ENCODE peak calls at places on chromosomes 12 and 14, in eight cellular contexts. Q is cardiac muscle cell, I is ovary, E is SK-N-MC, D is adipocyte, R is left ventricle myocardium inferior, W is left lung, V is PC-3. N is an unnamed sample.

GRCh38 chr12:47652491-47653234 is 53.2 kb downstream of the RPAP3 start:
- DNase-seq in Q (no peak), R (peak; percentile 18), E (no peak), I (no peak), D (no peak), V (no peak), W (no peak), N (no peak)

GRCh38 chr12:113203852-113204760 is 17.2 kb upstream of the TPCN1 start:
- DNase-seq in I (no peak), R (no peak), Q (no peak), V (no peak), D (peak; percentile 19), W (no peak), E (no peak), N (no peak)

GRCh38 chr12:107446476-107446875 is 239.1 kb upstream of the PWP1 start:
- DNase-seq in R (no peak), V (no peak), E (no peak), W (no peak), D (no peak), Q (no peak), I (no peak), N (no peak)

GRCh38 chr12:114767906-114768697 is 84.1 kb upstream of the TBX3 start:
- DNase-seq in Q (no peak), V (peak; percentile 66), D (no peak), W (no peak), E (no peak), R (no peak), I (peak; percentile 45), N (no peak)

GRCh38 chr12:103495158-103495782 is 498 bp downstream of the C12orf42 start:
- DNase-seq in D (no peak), V (no peak), W (peak; percentile 82), I (no peak), Q (peak; percentile 50), R (no peak), E (no peak), N (no peak)

GRCh38 chr14:92259613-92260357 is 63.2 kb upstream of the SLC24A4 start:
- DNase-seq in D (no peak), R (no peak), Q (no peak), W (no peak), V (no peak), I (no peak), E (no peak), N (no peak)

GRCh38 chr14:95460647-95461478 is 55.6 kb downstream of the SYNE3 start:
- DNase-seq in V (peak; percentile 45), I (no peak), D (peak; percentile 54), R (no peak), W (no peak), Q (peak; percentile 11), E (no peak), N (peak; percentile 60)

GRCh38 chr12:72511493-72511892 is 239.3 kb downstream of the TRHDE start:
- DNase-seq in W (no peak), R (no peak), I (no peak), Q (no peak), E (no peak), V (peak; percentile 4), D (no peak), N (no peak)

GRCh38 chr14:69547701-69548348 is 26.8 kb downstream of the CCDC177 start:
- DNase-seq in W (peak; percentile 82), R (no peak), I (no peak), D (peak; percentile 32), Q (peak; percentile 63), V (no peak), E (peak; percentile 20), N (no peak)

GRCh38 chr12:19908825-19909224 is 459.5 kb upstream of the PDE3A start:
- DNase-seq in R (no peak), I (no peak), E (no peak), V (no peak), D (no peak), Q (no peak), W (no peak), N (no peak)

GRCh38 chr12:110679201-110679600 is 9.7 kb downstream of the HVCN1 start:
- DNase-seq in I (no peak), D (no peak), E (no peak), V (no peak), W (no peak), Q (no peak), R (no peak), N (no peak)

GRCh38 chr12:113329022-113329790 is 5.7 kb downstream of the SLC8B1 start:
- DNase-seq in W (no peak), I (no peak), Q (no peak), E (no peak), V (peak; percentile 32), D (no peak), R (no peak), N (no peak)

GRCh38 chr12:52524241-52524897 is 4.2 kb upstream of the KRT5 start:
- DNase-seq in V (no peak), Q (no peak), D (no peak), R (no peak), I (no peak), E (no peak), W (no peak), N (no peak)

GRCh38 chr14:83548061-83548839 is 1981.7 kb upstream of the FLRT2 start:
- DNase-seq in W (no peak), I (no peak), Q (peak; percentile 37), E (no peak), R (no peak), D (peak; percentile 58), V (peak; percentile 25), N (no peak)

GRCh38 chr14:75549169-75549568 is 26.9 kb downstream of the BATF start:
- DNase-seq in Q (no peak), R (no peak), W (no peak), E (no peak), V (no peak), D (no peak), I (no peak), N (no peak)

GRCh38 chr12:67982165-67982563 is 7.1 kb upstream of the IFNG-AS1 start:
- DNase-seq in W (no peak), R (no peak), Q (no peak), D (peak; percentile 36), I (no peak), E (no peak), V (no peak), N (no peak)

GRCh38 chr12:113318900-113319628 is 15.8 kb downstream of the SLC8B1 start:
- DNase-seq in W (no peak), E (no peak), Q (no peak), D (no peak), I (no peak), R (no peak), V (no peak), N (no peak)

GRCh38 chr14:97624985-97625384 is 827.8 kb downstream of the VRK1 start:
- DNase-seq in R (no peak), I (no peak), Q (no peak), V (no peak), D (no peak), W (no peak), E (no peak), N (no peak)

DNA sequence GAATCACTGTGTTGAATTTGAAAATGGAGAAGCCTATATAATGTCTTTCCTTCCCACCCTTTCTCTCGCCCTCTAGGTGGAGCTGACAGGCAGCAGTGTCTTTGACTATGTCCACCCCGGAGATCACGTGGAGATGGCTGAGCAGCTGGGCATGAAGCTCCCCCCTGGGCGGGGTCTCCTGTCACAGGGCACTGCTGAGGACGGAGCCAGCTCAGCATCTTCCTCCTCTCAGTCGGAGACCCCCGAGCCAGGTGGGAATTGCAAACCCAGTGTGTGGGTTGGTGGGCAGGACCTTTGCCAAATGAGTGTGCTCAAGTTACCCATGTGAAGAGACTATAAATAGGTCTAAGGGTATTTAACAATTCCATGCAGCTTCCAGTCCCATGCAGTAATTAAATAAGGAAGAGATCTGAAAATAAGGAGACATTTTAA is 274.7 kb downstream of the EGLN3 start:
- DNase-seq in V (peak; percentile 78), Q (peak; percentile 62), D (peak; percentile 15), I (no peak), R (peak; percentile 20), W (peak; percentile 70), E (no peak), N (no peak)
- H3K4me3 ChIP-seq in V (no peak overlapping the region), Q (no peak overlapping the region), D (no peak overlapping the region), I (no peak overlapping the region), R (peak overlapping the region; percentile 53), W (no peak overlapping the region), E (no peak overlapping the region), N (no peak overlapping the region)

DNA sequence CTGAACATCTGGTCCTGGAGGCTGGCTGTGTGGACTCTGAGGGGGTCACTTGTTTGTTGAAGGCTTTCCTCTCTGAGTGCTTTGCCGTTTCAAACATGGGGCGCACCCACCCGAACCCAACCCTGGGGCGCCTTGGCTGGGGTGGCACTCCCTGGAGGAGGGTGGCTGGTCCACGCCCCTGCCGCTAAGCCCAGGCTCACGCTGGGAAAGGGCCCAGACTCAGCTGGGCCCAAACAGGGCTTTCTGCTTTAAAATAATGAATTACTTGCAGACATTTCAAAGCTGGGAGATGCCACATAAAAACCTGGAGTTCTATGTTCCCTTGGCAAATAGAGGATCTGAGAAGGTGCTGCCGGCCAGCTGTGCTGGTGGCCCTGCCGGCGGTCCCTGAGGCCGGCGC is 85.8 kb downstream of the ADGRD1 start:
- DNase-seq in D (no peak), W (peak; percentile 58), V (no peak), Q (no peak), E (no peak), I (no peak), R (no peak), N (no peak)
- H3K9me3 ChIP-seq in D (no peaks in the 10 kb centered on the region), W (no peaks in the 10 kb centered on the region), V (no peaks in the 10 kb centered on the region), Q (no peaks in the 10 kb centered on the region), E (no peaks in the 10 kb centered on the region), I (no peaks in the 10 kb centered on the region), R (no peaks in the 10 kb centered on the region), N (no peaks in the 10 kb centered on the region)

GRCh38 chr12:56128669-56129209 is 672 bp downstream of the ESYT1 start:
- DNase-seq in W (no peak), R (no peak), Q (peak; percentile 15), V (no peak), E (no peak), D (peak; percentile 68), I (peak; percentile 51), N (no peak)
- H3K4me3 ChIP-seq in W (peak overlapping the region; percentile 77), R (peak overlapping the region; percentile 89), Q (peak overlapping the region; percentile 66), V (peak overlapping the region; percentile 96), E (peak overlapping the region; percentile 89), D (peak overlapping the region; percentile 96), I (peak overlapping the region; percentile 63), N (peak overlapping the region; percentile 95)

DNA sequence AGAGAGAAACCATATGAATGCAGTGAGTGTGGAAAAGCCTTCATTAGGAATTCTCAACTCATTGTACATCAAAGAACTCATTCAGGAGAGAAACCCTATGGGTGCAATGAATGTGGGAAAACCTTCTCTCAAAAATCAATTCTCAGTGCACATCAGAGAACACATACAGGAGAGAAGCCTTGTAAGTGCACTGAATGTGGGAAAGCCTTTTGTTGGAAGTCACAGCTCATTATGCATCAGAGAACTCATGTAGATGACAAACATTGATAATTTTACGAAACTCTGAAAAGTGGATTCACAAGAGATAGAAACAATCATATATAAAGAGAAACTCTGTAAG is 22.9 kb downstream of the ZNF268 start:
- DNase-seq in W (no peak), R (no peak), V (no peak), E (no peak), Q (no peak), D (no peak), I (no peak), N (no peak)
- H3K9me3 ChIP-seq in W (peaks cover 39% of the 10 kb centered on the region), R (peaks cover 98% of the 10 kb centered on the region), V (no peaks in the 10 kb centered on the region), E (peaks cover 46% of the 10 kb centered on the region), Q (peaks cover 34% of the 10 kb centered on the region), D (peaks cover 90% of the 10 kb centered on the region), I (peaks cover 40% of the 10 kb centered on the region), N (peaks cover 87% of the 10 kb centered on the region)

GRCh38 chr12:124423683-124424515 is 129.0 kb downstream of the RFLNA start:
- DNase-seq in W (no peak), Q (no peak), V (no peak), D (peak; percentile 3), I (peak; percentile 46), E (no peak), R (no peak), N (no peak)
- H3K4me3 ChIP-seq in W (no peak overlapping the region), Q (no peak overlapping the region), V (peak overlapping the region; percentile 66), D (peak overlapping the region; percentile 54), I (peak overlapping the region; percentile 31), E (no peak overlapping the region), R (peak overlapping the region; percentile 53), N (no peak overlapping the region)